ENCODE peak calls at places on chromosomes 3 and 15, in seven cellular contexts. S is progenitor cell of endocrine pancreas, D is NCI-H345, A is GDM1, I is NAMALWA, V is neural crest cell, L is posterior cingulate gyrus. T is an unnamed sample.

GRCh38 chr15:59315914-59316428 is 56.7 kb downstream of the MYO1E start:
- DNase-seq in S (no peak), D (no peak), A (no peak), I (no peak), V (no peak), L (no peak), T (no peak)

GRCh38 chr3:55320928-55321327 is 166.2 kb downstream of the WNT5A start:
- DNase-seq in S (no peak), D (no peak), A (no peak), I (no peak), V (no peak), L (no peak), T (no peak)

GRCh38 chr3:60304103-60304502 is 947.1 kb downstream of the FHIT start:
- DNase-seq in S (no peak), D (no peak), A (no peak), I (no peak), V (no peak), L (no peak), T (no peak)

GRCh38 chr3:42129014-42129953 is 38.1 kb downstream of the TRAK1 start:
- DNase-seq in S (no peak), D (no peak), A (no peak), I (no peak), V (no peak), L (no peak), T (no peak)

GRCh38 chr3:196947136-196947859 is 5.0 kb upstream of the NCBP2 start:
- DNase-seq in S (no peak), D (no peak), A (no peak), I (peak), V (no peak), L (no peak), T (no peak)

GRCh38 chr15:91445701-91446100 is 345.6 kb downstream of the SV2B start:
- DNase-seq in S (no peak), D (no peak), A (no peak), I (no peak), V (no peak), L (no peak), T (no peak)

GRCh38 chr3:171049831-171050444 is 23.4 kb upstream of the SLC2A2 start:
- DNase-seq in S (peak), D (peak), A (no peak), I (peak), V (peak), L (peak), T (peak)

GRCh38 chr3:126130981-126131750 is 47.2 kb upstream of the SLC41A3 start:
- DNase-seq in S (no peak), D (no peak), A (no peak), I (no peak), V (no peak), L (no peak), T (no peak)

GRCh38 chr15:89349212-89349558 is 14.6 kb upstream of the POLG start:
- DNase-seq in S (no peak), D (no peak), A (no peak), I (no peak), V (no peak), L (no peak), T (no peak)

GRCh38 chr3:14600856-14601610 is 50.5 kb upstream of the CCDC174 start:
- DNase-seq in S (no peak), D (no peak), A (no peak), I (no peak), V (no peak), L (no peak), T (no peak)

GRCh38 chr3:122794483-122794778 is 438 bp upstream of the SLC49A4 start:
- DNase-seq in S (no peak), D (no peak), A (no peak), I (no peak), V (no peak), L (no peak), T (no peak)

GRCh38 chr15:49686626-49687025 is 65.8 kb downstream of the DTWD1 start:
- DNase-seq in S (no peak), D (no peak), A (no peak), I (no peak), V (no peak), L (no peak), T (no peak)

GRCh38 chr15:33912326-33912725 is 56.0 kb upstream of the CHRM5 start:
- DNase-seq in S (no peak), D (no peak), A (no peak), I (no peak), V (no peak), L (no peak), T (no peak)

GRCh38 chr3:71048948-71049347 is 534.6 kb downstream of the FOXP1 start:
- DNase-seq in S (no peak), D (peak), A (no peak), I (no peak), V (no peak), L (no peak), T (no peak)

GRCh38 chr3:12842469-12842868 is 1.1 kb upstream of the RPL32 start:
- DNase-seq in S (no peak), D (no peak), A (no peak), I (no peak), V (no peak), L (no peak), T (no peak)

GRCh38 chr3:104069114-104069513 is 1297.6 kb upstream of the ALCAM start:
- DNase-seq in S (no peak), D (no peak), A (no peak), I (no peak), V (no peak), L (no peak), T (no peak)

GRCh38 chr3:46393554-46394434 is 13.1 kb downstream of the CCR5AS start:
- DNase-seq in S (no peak), D (no peak), A (no peak), I (no peak), V (no peak), L (no peak), T (no peak)

GRCh38 chr15:47756872-47757271 is 39.6 kb downstream of the SEMA6D start:
- DNase-seq in S (no peak), D (no peak), A (no peak), I (no peak), V (no peak), L (no peak), T (no peak)

GRCh38 chr3:47617061-47618010 is 38.7 kb upstream of the CSPG5 start:
- DNase-seq in S (no peak), D (no peak), A (no peak), I (no peak), V (no peak), L (no peak), T (no peak)

GRCh38 chr3:55244247-55244646 is 242.9 kb downstream of the WNT5A start:
- DNase-seq in S (no peak), D (peak), A (no peak), I (no peak), V (no peak), L (no peak), T (no peak)

GRCh38 chr3:137642831-137643230 is 121.3 kb upstream of the SOX14 start:
- DNase-seq in S (no peak), D (peak), A (no peak), I (no peak), V (no peak), L (no peak), T (no peak)

GRCh38 chr3:151974067-151974466 is 100.6 kb downstream of the SUCNR1 start:
- DNase-seq in S (no peak), D (no peak), A (no peak), I (no peak), V (no peak), L (no peak), T (no peak)

GRCh38 chr3:155407971-155408370 is 114.5 kb upstream of the STRIT1 start:
- DNase-seq in S (no peak), D (no peak), A (no peak), I (no peak), V (no peak), L (no peak), T (no peak)

GRCh38 chr3:127777332-127777731 is 45.0 kb downstream of the MGLL start:
- DNase-seq in S (no peak), D (no peak), A (no peak), I (no peak), V (no peak), L (no peak), T (no peak)